ENCODE peak calls at places on chromosomes 5 and 9, in ten cellular contexts. Y is endodermal cell; R is fibroblast of the aortic adventitia; W is psoas muscle; I is uterus; P is lower leg skin; A is H7; J is mammary epithelial cell; L is CD8-positive, alpha-beta memory T cell; Q is AG04450. V is an unnamed sample.

GRCh38 chr5:61815343-61815742 is 483.3 kb downstream of the ZSWIM6 start:
- DNase-seq in Y (no peak), R (no peak), W (no peak), I (no peak), P (no peak), A (no peak), J (no peak), L (no peak), Q (no peak), V (no peak)

GRCh38 chr5:73812962-73813588 is 187.1 kb downstream of the ARHGEF28 start:
- DNase-seq in Y (no peak), R (no peak), W (no peak), I (peak; percentile 39), P (peak; percentile 32), A (no peak), J (peak; percentile 77), L (no peak), Q (no peak), V (no peak)

GRCh38 chr9:113056191-113057106 is at the start of gene ZFP37:
- DNase-seq in Y (peak; percentile 97), R (peak; percentile 97), W (peak; percentile 93), I (peak; percentile 96), P (peak; percentile 87), A (peak; percentile 93), J (peak; percentile 90), L (peak; percentile 72), Q (peak; percentile 91), V (peak; percentile 92)

GRCh38 chr5:5490774-5491347 is 68.4 kb downstream of the ICE1 start:
- DNase-seq in Y (no peak), R (no peak), W (no peak), I (no peak), P (no peak), A (no peak), J (no peak), L (no peak), Q (no peak), V (no peak)

GRCh38 chr9:118635416-118635815 is 733.8 kb downstream of the BRINP1 start:
- DNase-seq in Y (no peak), R (no peak), W (no peak), I (no peak), P (no peak), A (no peak), J (no peak), L (no peak), Q (no peak), V (no peak)

GRCh38 chr9:95171001-95171400 is 146.5 kb downstream of the FANCC start:
- DNase-seq in Y (no peak), R (peak; percentile 40), W (no peak), I (no peak), P (no peak), A (no peak), J (no peak), L (no peak), Q (no peak), V (no peak)

GRCh38 chr5:158658439-158659230 is 441.1 kb downstream of the EBF1 start:
- DNase-seq in Y (peak; percentile 75), R (peak; percentile 56), W (no peak), I (no peak), P (no peak), A (no peak), J (no peak), L (no peak), Q (no peak), V (no peak)

GRCh38 chr9:120980951-120981350 is 54.4 kb upstream of the TRAF1 start:
- DNase-seq in Y (peak; percentile 75), R (no peak), W (no peak), I (no peak), P (no peak), A (peak; percentile 26), J (no peak), L (no peak), Q (no peak), V (no peak)

GRCh38 chr5:180802325-180803180 is at the start of gene MGAT1:
- DNase-seq in Y (peak; percentile 91), R (peak; percentile 85), W (peak; percentile 92), I (peak; percentile 91), P (peak; percentile 89), A (peak; percentile 98), J (peak; percentile 66), L (peak; percentile 65), Q (no peak), V (no peak)

GRCh38 chr5:180798193-180798592 is 4.4 kb downstream of the MGAT1 start:
- DNase-seq in Y (no peak), R (no peak), W (no peak), I (no peak), P (no peak), A (no peak), J (no peak), L (no peak), Q (no peak), V (no peak)

GRCh38 chr5:180799194-180799593 is 3.4 kb downstream of the MGAT1 start:
- DNase-seq in Y (peak; percentile 90), R (no peak), W (no peak), I (no peak), P (peak; percentile 14), A (peak; percentile 77), J (no peak), L (no peak), Q (no peak), V (no peak)

GRCh38 chr5:180801596-180802324 is 846 bp downstream of the MGAT1 start:
- DNase-seq in Y (no peak), R (peak; percentile 19), W (no peak), I (no peak), P (no peak), A (peak; percentile 36), J (no peak), L (no peak), Q (no peak), V (no peak)

DNA sequence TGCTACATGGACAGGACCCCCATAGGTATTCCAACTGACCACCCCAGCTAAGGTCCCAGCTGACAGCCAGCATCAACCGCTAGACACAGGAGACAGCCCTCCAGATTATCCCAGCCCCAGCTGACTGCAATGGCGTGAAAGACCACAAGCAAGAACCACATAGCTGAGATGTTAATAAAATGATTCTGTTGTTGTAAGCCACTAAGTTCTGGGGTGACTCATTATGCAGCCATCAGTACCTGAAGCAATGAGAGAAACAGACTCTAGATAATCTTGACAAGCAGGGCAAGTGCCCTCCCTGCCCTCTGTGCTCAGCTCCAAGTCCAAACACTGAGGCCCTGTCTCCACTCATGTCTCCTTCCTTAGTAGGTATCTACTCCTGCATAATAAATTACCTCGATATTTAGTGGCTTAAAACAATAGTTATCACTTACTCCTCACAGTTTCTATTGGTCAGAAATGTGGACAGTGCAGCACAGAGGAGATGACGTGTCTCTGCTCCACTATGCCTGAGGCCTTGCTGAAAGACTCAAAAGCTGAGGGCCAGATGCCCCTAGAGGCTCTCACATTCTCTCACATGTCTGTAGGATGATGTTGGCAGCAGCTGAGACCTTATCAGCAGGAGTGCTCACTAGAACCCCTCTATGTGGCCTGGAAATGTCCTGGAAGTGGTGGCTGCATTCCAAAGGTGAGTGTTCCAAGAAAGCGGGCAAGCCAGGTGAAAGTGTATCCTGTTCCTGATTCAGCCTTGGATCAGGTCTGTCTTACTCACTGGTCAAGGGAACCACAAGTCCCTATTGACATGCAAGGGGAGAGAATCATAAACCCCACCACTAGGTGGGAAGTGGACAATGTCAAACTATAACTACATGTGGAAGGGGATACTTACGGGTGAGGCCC is 2.5 kb downstream of the MGAT1 start:
- DNase-seq in Y (no peak), R (peak; percentile 70), W (no peak), I (no peak), P (peak; percentile 13), A (no peak), J (peak; percentile 85), L (no peak), Q (peak; percentile 53), V (no peak)
- H3K4me3 ChIP-seq in Y (no peak overlapping the region), R (peak overlapping the region; percentile 93), W (peak overlapping the region; percentile 100), I (no peak overlapping the region), P (no peak overlapping the region), A (no peak overlapping the region), J (no peak overlapping the region), L (peak overlapping the region; percentile 40), Q (peak overlapping the region; percentile 33), V (no peak overlapping the region)

GRCh38 chr5:3595102-3595961 is at the start of gene IRX1:
- DNase-seq in Y (peak; percentile 88), R (peak; percentile 26), W (no peak), I (no peak), P (no peak), A (peak; percentile 96), J (peak; percentile 73), L (no peak), Q (no peak), V (no peak)

GRCh38 chr5:3596261-3596825 is 711 bp downstream of the IRX1 start:
- DNase-seq in Y (peak; percentile 78), R (peak; percentile 18), W (no peak), I (no peak), P (no peak), A (peak; percentile 79), J (peak; percentile 36), L (no peak), Q (no peak), V (no peak)

GRCh38 chr5:3592298-3592697 is 3.3 kb upstream of the IRX1 start:
- DNase-seq in Y (peak; percentile 82), R (no peak), W (no peak), I (no peak), P (no peak), A (peak; percentile 88), J (no peak), L (no peak), Q (no peak), V (no peak)

GRCh38 chr5:3593771-3594513 is 1.7 kb upstream of the IRX1 start:
- DNase-seq in Y (peak; percentile 66), R (no peak), W (no peak), I (no peak), P (no peak), A (peak; percentile 63), J (peak; percentile 51), L (no peak), Q (no peak), V (no peak)

DNA sequence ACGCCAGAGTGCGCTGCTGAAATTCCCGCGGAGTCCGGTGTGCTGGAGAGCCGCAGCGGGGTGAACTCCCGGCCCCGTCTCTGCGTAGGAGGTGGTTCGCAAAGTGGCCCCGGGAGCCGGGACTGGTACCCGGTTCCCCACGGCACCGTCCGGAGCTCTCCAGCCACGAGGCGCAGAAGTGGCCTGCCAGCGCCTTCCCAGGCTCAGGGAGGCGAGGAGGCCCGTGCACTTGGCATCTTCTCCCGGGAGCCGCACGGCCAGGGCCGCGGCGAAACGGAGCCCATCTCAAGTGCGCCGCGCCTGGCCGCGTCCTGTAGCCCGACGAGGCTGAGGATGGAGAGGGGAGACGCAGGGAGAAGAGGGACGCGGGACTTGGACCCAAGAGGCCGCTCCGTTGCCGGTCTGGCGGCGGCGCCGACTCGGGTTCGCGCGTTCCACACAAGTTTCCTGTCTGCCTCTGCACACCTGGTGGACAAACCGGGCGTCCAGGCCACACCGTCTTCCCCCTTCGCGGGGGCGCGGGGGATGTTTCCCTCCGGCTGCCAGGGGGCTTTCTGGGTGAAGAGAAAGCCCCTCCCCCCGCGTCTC is 1.0 kb upstream of the IRX1 start:
- DNase-seq in Y (peak; percentile 84), R (peak; percentile 18), W (no peak), I (no peak), P (no peak), A (peak; percentile 88), J (peak; percentile 49), L (no peak), Q (no peak), V (no peak)
- H3K4me3 ChIP-seq in Y (peak overlapping the region; percentile 49), R (peak overlapping the region; percentile 48), W (peak overlapping the region; percentile 38), I (no peak overlapping the region), P (peak overlapping the region; percentile 13), A (peak overlapping the region; percentile 37), J (peak overlapping the region; percentile 82), L (no peak overlapping the region), Q (no peak overlapping the region), V (no peak overlapping the region)

GRCh38 chr5:174916227-174916626 is 191.8 kb downstream of the MSX2 start:
- DNase-seq in Y (peak; percentile 64), R (no peak), W (no peak), I (no peak), P (no peak), A (peak; percentile 41), J (no peak), L (no peak), Q (no peak), V (no peak)

GRCh38 chr5:174910245-174910737 is 185.9 kb downstream of the MSX2 start:
- DNase-seq in Y (peak; percentile 94), R (peak; percentile 21), W (peak; percentile 60), I (peak; percentile 20), P (peak; percentile 24), A (peak; percentile 91), J (peak; percentile 17), L (peak; percentile 14), Q (peak; percentile 11), V (peak; percentile 7)
- H3K4me3 ChIP-seq in Y (no peak overlapping the region), R (no peak overlapping the region), W (no peak overlapping the region), I (no peak overlapping the region), P (no peak overlapping the region), A (no peak overlapping the region), J (no peak overlapping the region), L (no peak overlapping the region), Q (no peak overlapping the region), V (no peak overlapping the region)

DNA sequence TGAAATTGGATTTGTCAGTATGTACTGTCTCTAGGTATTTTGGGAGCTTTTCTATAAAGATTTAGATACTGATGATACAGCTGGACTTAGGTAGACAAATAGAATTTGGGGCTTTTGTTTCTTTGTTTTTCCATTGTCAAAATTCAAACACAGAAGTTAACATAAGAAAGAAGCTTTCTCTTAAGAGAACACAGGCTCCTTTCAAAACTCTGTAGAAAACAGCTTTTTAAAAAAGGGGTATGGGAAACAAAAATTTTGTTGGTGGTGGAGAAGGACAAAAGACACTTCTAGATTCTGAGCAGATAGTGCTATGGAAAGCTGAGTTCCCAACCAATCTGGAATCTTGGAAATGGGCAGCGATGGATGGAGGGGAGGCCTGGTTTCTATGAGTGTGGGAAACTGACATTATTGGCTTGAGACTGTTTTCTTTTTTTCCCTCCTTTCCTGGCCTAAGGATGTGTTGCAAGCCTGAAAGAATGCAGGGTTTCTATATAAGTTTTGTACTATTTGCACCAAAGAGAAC is 239.9 kb downstream of the PRR16 start:
- DNase-seq in Y (no peak), R (no peak), W (no peak), I (no peak), P (no peak), A (no peak), J (no peak), L (no peak), Q (no peak), V (no peak)
- H3K4me3 ChIP-seq in Y (peak overlapping the region; percentile 70), R (no peak overlapping the region), W (no peak overlapping the region), I (no peak overlapping the region), P (no peak overlapping the region), A (no peak overlapping the region), J (no peak overlapping the region), L (no peak overlapping the region), Q (no peak overlapping the region), V (no peak overlapping the region)

V was measured in LNCaP clone FGC.